ENCODE peak calls at places on chromosomes 4 and X, in eight cellular contexts. Q is vagina, A is LHCN-M2, V is ACHN, F is left ventricle myocardium inferior, G is GM12892, T is Panc1, H is posterior cingulate gyrus. E is an unnamed sample.

GRCh38 chr4:134610172-134610571 is 408.6 kb upstream of the PABPC4L start:
- DNase-seq in V (no peak), F (no peak), T (no peak), Q (no peak), H (no peak), G (no peak), A (no peak), E (no peak)

GRCh38 chr4:84964995-84965557 is 1.4 kb downstream of the WDFY3 start:
- DNase-seq in V (no peak), F (no peak), T (no peak), A (no peak), H (no peak), G (no peak), Q (no peak), E (no peak)

GRCh38 chr4:181830404-181831035 is 412.7 kb upstream of the TENM3 start:
- DNase-seq in Q (no peak), H (no peak), T (no peak), A (no peak), F (no peak), G (no peak), V (no peak), E (no peak)

GRCh38 chr4:135670548-135670947 is 1469.0 kb upstream of the PABPC4L start:
- DNase-seq in V (no peak), T (no peak), G (no peak), Q (no peak), F (no peak), H (no peak), A (no peak), E (no peak)

GRCh38 chr4:184595430-184595829 is 53.8 kb downstream of the CASP3 start:
- DNase-seq in T (no peak), Q (no peak), G (no peak), V (no peak), A (no peak), F (no peak), H (no peak), E (no peak)

GRCh38 chr4:175970072-175970471 is 95.6 kb upstream of the WDR17 start:
- DNase-seq in A (no peak), F (no peak), T (no peak), Q (no peak), H (no peak), G (no peak), V (no peak), E (no peak)

GRCh38 chr4:39048291-39048690 is 13.7 kb upstream of the KLHL5 start:
- DNase-seq in F (no peak), H (no peak), Q (no peak), G (no peak), A (no peak), V (no peak), T (no peak), E (no peak)

GRCh38 chrX:103805860-103806259 is 26.2 kb downstream of the RAB9B start:
- DNase-seq in H (no peak), G (no peak), V (no peak), A (no peak), T (no peak), F (no peak), Q (no peak), E (no peak)

GRCh38 chrX:67545772-67546495 is 2.1 kb downstream of the AR start:
- DNase-seq in Q (no peak), F (peak), A (no peak), H (peak), G (no peak), V (no peak), T (no peak), E (peak)

GRCh38 chr4:61896717-61897116 is 696.6 kb downstream of the ADGRL3 start:
- DNase-seq in Q (no peak), V (no peak), H (no peak), A (no peak), G (no peak), F (no peak), T (no peak), E (no peak)

GRCh38 chr4:143302526-143302925 is 34.1 kb upstream of the GAB1 start:
- DNase-seq in F (no peak), T (no peak), G (no peak), H (no peak), V (no peak), A (no peak), Q (no peak), E (no peak)

GRCh38 chr4:15882675-15883086 is 55.9 kb downstream of the FGFBP1 start:
- DNase-seq in Q (no peak), H (peak), F (no peak), A (peak), V (peak), T (peak), G (peak), E (no peak)

GRCh38 chr4:141705747-141706377 is 69.5 kb downstream of the IL15 start:
- DNase-seq in V (no peak), G (no peak), A (peak), Q (no peak), H (no peak), T (no peak), F (no peak), E (no peak)

GRCh38 chr4:7238300-7238960 is 46.1 kb downstream of the SORCS2 start:
- DNase-seq in A (no peak), T (no peak), H (no peak), G (no peak), Q (no peak), V (no peak), F (no peak), E (no peak)

GRCh38 chrX:101391831-101392230 is 1.0 kb downstream of the RPL36A start:
- DNase-seq in F (no peak), V (no peak), H (no peak), G (no peak), T (no peak), A (no peak), Q (no peak), E (no peak)

GRCh38 chrX:3550160-3550765 is 163.2 kb downstream of the PRKX start:
- DNase-seq in V (peak), A (peak), T (no peak), F (no peak), H (no peak), Q (no peak), G (no peak), E (no peak)

GRCh38 chr4:20253272-20253798 is 1.6 kb downstream of the SLIT2 start:
- DNase-seq in Q (no peak), H (no peak), V (peak), A (no peak), T (no peak), G (peak), F (no peak), E (no peak)

GRCh38 chr4:8831221-8832129 is 40.2 kb downstream of the HMX1 start:
- DNase-seq in A (no peak), Q (peak), T (no peak), F (no peak), G (peak), H (no peak), V (no peak), E (peak)

GRCh38 chrX:119266364-119266995 is 30.4 kb downstream of the PGRMC1 start:
- DNase-seq in G (no peak), F (no peak), H (peak), V (peak), A (peak), Q (no peak), T (peak), E (no peak)

GRCh38 chrX:123749643-123750042 is 16.8 kb upstream of the THOC2 start:
- DNase-seq in V (no peak), A (no peak), Q (no peak), F (no peak), G (no peak), H (no peak), T (no peak), E (no peak)

GRCh38 chr4:139279723-139280620 is at the start of gene MGARP:
- DNase-seq in F (peak), T (no peak), A (peak), H (peak), V (peak), G (no peak), Q (no peak), E (no peak)

GRCh38 chr4:172232966-172233365 is 419.8 kb downstream of the GALNTL6 start:
- DNase-seq in Q (no peak), H (no peak), T (no peak), G (no peak), A (peak), V (no peak), F (no peak), E (no peak)

GRCh38 chrX:135003876-135004623 is 13.3 kb downstream of the SMIM10 start:
- DNase-seq in H (peak), F (peak), A (peak), T (peak), Q (no peak), G (peak), V (peak), E (peak)

GRCh38 chrX:101429934-101430333 is 21.9 kb downstream of the HNRNPH2 start:
- DNase-seq in Q (no peak), A (peak), H (no peak), V (no peak), T (no peak), G (no peak), F (no peak), E (no peak)

GRCh38 chr4:10806993-10807645 is 122.6 kb upstream of the CLNK start:
- DNase-seq in A (no peak), V (no peak), G (no peak), F (no peak), Q (no peak), T (no peak), H (no peak), E (no peak)

GRCh38 chr4:15894923-15895411 is 43.6 kb downstream of the FGFBP1 start:
- DNase-seq in G (no peak), T (no peak), F (no peak), H (no peak), A (peak), Q (no peak), V (peak), E (no peak)

GRCh38 chrX:72634321-72634720 is 61.7 kb upstream of the HDAC8 start:
- DNase-seq in T (no peak), A (no peak), Q (no peak), V (no peak), G (no peak), H (no peak), F (no peak), E (no peak)

GRCh38 chrX:54561622-54562021 is 31.6 kb downstream of the GNL3L start:
- DNase-seq in Q (no peak), A (no peak), F (no peak), T (no peak), H (no peak), G (no peak), V (no peak), E (no peak)

GRCh38 chr4:52241916-52242315 is 190.8 kb downstream of the SPATA18 start:
- DNase-seq in H (no peak), V (no peak), Q (no peak), A (peak), G (no peak), F (no peak), T (no peak), E (no peak)

GRCh38 chrX:14528629-14529287 is 578 bp upstream of the GLRA2 start:
- DNase-seq in Q (no peak), V (peak), H (peak), F (peak), A (peak), G (peak), T (peak), E (no peak)

GRCh38 chr4:182929296-182929695 is 12.1 kb upstream of the DCTD start:
- DNase-seq in T (no peak), F (no peak), V (peak), G (no peak), A (peak), H (no peak), Q (no peak), E (no peak)

GRCh38 chr4:25621027-25621930 is 34.4 kb upstream of the SLC34A2 start:
- DNase-seq in T (no peak), H (no peak), Q (no peak), F (no peak), G (no peak), V (peak), A (no peak), E (no peak)

GRCh38 chr4:83179205-83179604 is 64.7 kb upstream of the PLAC8 start:
- DNase-seq in F (no peak), A (no peak), G (no peak), T (no peak), Q (no peak), H (no peak), V (no peak), E (no peak)

GRCh38 chrX:153944140-153944799 is at the start of gene RENBP:
- DNase-seq in H (peak), Q (no peak), V (no peak), A (no peak), G (no peak), F (peak), T (no peak), E (no peak)

GRCh38 chrX:71052721-71053120 is 15.4 kb downstream of the SNX12 start:
- DNase-seq in T (no peak), V (no peak), Q (no peak), H (no peak), F (no peak), A (no peak), G (no peak), E (no peak)

GRCh38 chr4:119652978-119653377 is 24.4 kb upstream of the PDE5A start:
- DNase-seq in V (no peak), T (no peak), G (no peak), F (no peak), H (no peak), Q (no peak), A (no peak), E (no peak)

GRCh38 chr4:78599931-78600375 is 48.4 kb downstream of the ANXA3 start:
- DNase-seq in T (no peak), A (peak), H (no peak), V (no peak), F (peak), Q (no peak), G (no peak), E (no peak)

GRCh38 chrX:18291006-18291545 is 63.4 kb downstream of the SCML2 start:
- DNase-seq in Q (no peak), H (no peak), V (no peak), F (no peak), A (peak), T (no peak), G (no peak), E (no peak)

E was measured in ascending aorta.